ENCODE peak calls at places on chromosomes 5 and 9, in four cellular contexts. Z is HepG2, A is A549, K is K562. U is an unnamed sample.

GRCh38 chr5:142677212-142677611 is 8.7 kb downstream of the FGF1 start:
- DNase-seq in Z (no peak), A (peak), K (no peak), U (peak)

GRCh38 chr9:33172256-33172678 is 5.1 kb upstream of the B4GALT1 start:
- DNase-seq in Z (peak), A (no peak), K (no peak), U (no peak)

GRCh38 chr5:95027775-95028174 is 257.1 kb downstream of the MCTP1 start:
- DNase-seq in Z (no peak), A (no peak), K (no peak), U (no peak)

GRCh38 chr5:80975065-80975464 is 14.9 kb downstream of the RASGRF2 start:
- DNase-seq in Z (peak), A (peak), K (no peak), U (peak)

GRCh38 chr5:19314840-19315239 is 673.2 kb downstream of the CDH18 start:
- DNase-seq in Z (no peak), A (peak), K (no peak), U (no peak)

GRCh38 chr5:105836263-105836662 is 1834.5 kb downstream of the EFNA5 start:
- DNase-seq in Z (no peak), A (no peak), K (no peak), U (peak)

GRCh38 chr5:176185133-176185733 is 53.0 kb upstream of the SIMC1 start:
- DNase-seq in Z (no peak), A (no peak), K (peak), U (peak)

GRCh38 chr9:128414461-128414860 is 6.2 kb upstream of the CERCAM start:
- DNase-seq in Z (peak), A (peak), K (peak), U (no peak)

GRCh38 chr9:83714316-83714715 is 6.6 kb upstream of the UBQLN1 start:
- DNase-seq in Z (no peak), A (no peak), K (peak), U (no peak)

GRCh38 chr5:20028506-20028905 is 40.5 kb upstream of the CDH18 start:
- DNase-seq in Z (no peak), A (no peak), K (no peak), U (no peak)

GRCh38 chr5:152271420-152271819 is 133.7 kb downstream of the NMUR2 start:
- DNase-seq in Z (peak), A (peak), K (no peak), U (no peak)

GRCh38 chr9:120891255-120891954 is 14.4 kb upstream of the PHF19 start:
- DNase-seq in Z (no peak), A (no peak), K (peak), U (peak)

GRCh38 chr5:4216142-4216541 is 620.5 kb downstream of the IRX1 start:
- DNase-seq in Z (no peak), A (no peak), K (no peak), U (no peak)

GRCh38 chr5:174567506-174568141 is 156.8 kb upstream of the MSX2 start:
- DNase-seq in Z (no peak), A (no peak), K (no peak), U (no peak)

GRCh38 chr9:116546711-116547581 is 140.2 kb upstream of the TRIM32 start:
- DNase-seq in Z (peak), A (peak), K (no peak), U (peak)

GRCh38 chr5:35876922-35877321 is 20.2 kb downstream of the IL7R start:
- DNase-seq in Z (no peak), A (no peak), K (no peak), U (no peak)

GRCh38 chr5:173733831-173734491 is 117.5 kb upstream of the BOD1 start:
- DNase-seq in Z (no peak), A (no peak), K (no peak), U (no peak)

GRCh38 chr9:96040591-96041461 is 165.3 kb downstream of the ERCC6L2 start:
- DNase-seq in Z (peak), A (peak), K (no peak), U (peak)

GRCh38 chr5:82312373-82312856 is 34.3 kb upstream of the RPS23 start:
- DNase-seq in Z (peak), A (peak), K (peak), U (peak)
- TF ChIP-seq MAFK in Z (no peak), A (no peak), K (no peak), U (no peak)

GRCh38 chr5:134572811-134573210 is 47.3 kb downstream of the JADE2 start:
- DNase-seq in Z (no peak), A (no peak), K (no peak), U (no peak)
- TF ChIP-seq SMC3 in Z (no peak), A (no peak), K (no peak), U (no peak)

GRCh38 chr5:43309657-43310056 is 3.6 kb downstream of the HMGCS1 start:
- DNase-seq in Z (no peak), A (no peak), K (no peak), U (peak)
- H3K4me3 ChIP-seq in Z (no peak), A (no peak), K (peak), U (no peak)

GRCh38 chr9:137262909-137263285 is 7.8 kb downstream of the NELFB start:
- DNase-seq in Z (no peak), A (no peak), K (no peak), U (no peak)

GRCh38 chr9:137266162-137266527 is 11.0 kb downstream of the NELFB start:
- DNase-seq in Z (no peak), A (no peak), K (no peak), U (no peak)

GRCh38 chr9:137265496-137266161 is 10.5 kb downstream of the NELFB start:
- DNase-seq in Z (no peak), A (no peak), K (no peak), U (no peak)

GRCh38 chr9:137263506-137263905 is 8.4 kb downstream of the NELFB start:
- DNase-seq in Z (no peak), A (no peak), K (no peak), U (no peak)

GRCh38 chr9:137264067-137264466 is 8.9 kb downstream of the NELFB start:
- DNase-seq in Z (no peak), A (no peak), K (no peak), U (no peak)
- TF ChIP-seq MAFK in Z (no peak), A (no peak), K (no peak), U (no peak)

DNA sequence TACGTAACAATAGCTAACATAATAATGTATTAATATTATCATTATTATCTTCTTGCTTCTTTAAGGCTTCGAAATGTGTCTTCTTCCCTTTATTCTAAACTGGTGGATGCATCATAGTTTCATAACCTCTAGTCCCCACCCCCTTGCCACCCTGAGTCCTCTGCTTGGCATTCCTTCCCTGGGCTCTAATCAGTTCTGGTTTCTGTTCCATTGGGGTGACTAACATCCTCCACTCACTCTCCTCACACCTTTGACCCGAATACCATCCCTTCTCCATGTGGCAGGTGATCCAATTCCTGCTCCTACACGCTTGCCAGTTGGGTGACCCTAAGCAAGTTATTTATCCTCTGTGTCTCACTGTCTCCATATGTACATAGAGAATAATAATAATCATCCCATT is 286.1 kb downstream of the TRPM3 start:
- DNase-seq in Z (no peak), A (no peak), K (no peak), U (no peak)
- TF ChIP-seq SMC3 in Z (no peak), A (no peak), K (no peak), U (no peak)

DNA sequence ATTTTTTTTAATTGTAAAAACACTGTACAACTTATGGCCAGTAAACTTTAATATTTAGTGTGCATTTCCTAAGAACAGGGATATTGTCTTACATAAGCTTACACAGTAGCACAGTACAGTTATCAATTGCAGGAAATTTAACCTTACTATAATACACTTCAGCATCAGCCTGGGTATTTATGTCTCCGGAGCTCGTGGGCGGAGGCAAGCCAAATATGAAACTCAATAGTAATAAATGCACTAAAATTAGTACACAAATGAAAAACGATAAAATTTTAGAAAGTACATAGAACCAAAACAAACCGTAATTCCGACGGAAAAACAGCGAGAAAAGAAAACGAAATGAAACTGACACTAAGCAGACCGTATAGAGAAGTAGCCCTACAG is 91.2 kb downstream of the ANXA2R start:
- DNase-seq in Z (no peak), A (no peak), K (no peak), U (no peak)
- H3K4me3 ChIP-seq in Z (no peak), A (peak), K (no peak), U (peak)

GRCh38 chr5:86716121-86716520 is 98.4 kb downstream of the COX7C start:
- DNase-seq in Z (no peak), A (no peak), K (no peak), U (no peak)
- TF ChIP-seq MAFK in Z (no peak), A (no peak), K (no peak), U (no peak)

GRCh38 chr5:52605317-52605991 is 182.3 kb upstream of the ITGA1 start:
- DNase-seq in Z (no peak), A (no peak), K (no peak), U (no peak)
- TF ChIP-seq SMC3 in Z (no peak), A (no peak), K (no peak), U (no peak)

GRCh38 chr9:79598562-79599345 is 27.0 kb downstream of the TLE4 start:
- DNase-seq in Z (no peak), A (no peak), K (no peak), U (no peak)
- H3K4me3 ChIP-seq in Z (no peak), A (no peak), K (no peak), U (no peak)

GRCh38 chr5:90055831-90056328 is 353.7 kb downstream of the CETN3 start:
- DNase-seq in Z (no peak), A (peak), K (no peak), U (peak)
- TF ChIP-seq MAFK in Z (no peak), A (no peak), K (no peak), U (no peak)

U was measured in IMR-90.